ENCODE peak calls at places on chromosomes 3 and 15, in eight cellular contexts. R, G, L, Z, X, D, S and C are unnamed samples.

GRCh38 chr3:196604548-196604947 is 34.9 kb upstream of the NRROS start:
- DNase-seq in R (no peak), G (no peak), L (no peak), Z (no peak), X (no peak), D (no peak), S (peak), C (no peak)

GRCh38 chr3:99413504-99413903 is 224.9 kb upstream of the COL8A1 start:
- DNase-seq in R (peak), G (no peak), L (no peak), Z (no peak), X (no peak), D (no peak), S (no peak), C (no peak)

GRCh38 chr3:12946134-12946533 is 104.8 kb upstream of the RPL32 start:
- DNase-seq in R (no peak), G (no peak), L (no peak), Z (no peak), X (no peak), D (no peak), S (no peak), C (no peak)

GRCh38 chr3:129975332-129976090 is 991 bp downstream of the TRH start:
- DNase-seq in R (no peak), G (no peak), L (peak), Z (peak), X (no peak), D (peak), S (peak), C (peak)

GRCh38 chr3:56790016-56790950 is 11.5 kb downstream of the ARHGEF3 start:
- DNase-seq in R (no peak), G (peak), L (no peak), Z (no peak), X (no peak), D (no peak), S (peak), C (no peak)

GRCh38 chr3:55160241-55160877 is 232.5 kb upstream of the LRTM1 start:
- DNase-seq in R (no peak), G (no peak), L (no peak), Z (no peak), X (no peak), D (no peak), S (no peak), C (peak)

GRCh38 chr15:70265466-70265978 is 167.8 kb upstream of the TLE3 start:
- DNase-seq in R (no peak), G (no peak), L (no peak), Z (no peak), X (no peak), D (no peak), S (no peak), C (no peak)

GRCh38 chr15:55241895-55242294 is 45.2 kb upstream of the RSL24D1 start:
- DNase-seq in R (no peak), G (no peak), L (no peak), Z (no peak), X (no peak), D (no peak), S (no peak), C (no peak)

GRCh38 chr3:15527031-15527459 is 5.5 kb upstream of the COLQ start:
- DNase-seq in R (no peak), G (no peak), L (peak), Z (no peak), X (no peak), D (no peak), S (peak), C (no peak)

GRCh38 chr15:87931584-87931983 is 325.0 kb downstream of the NTRK3 start:
- DNase-seq in R (no peak), G (no peak), L (no peak), Z (no peak), X (no peak), D (no peak), S (no peak), C (no peak)

GRCh38 chr15:98581715-98582114 is 66.6 kb upstream of the IGF1R start:
- DNase-seq in R (no peak), G (no peak), L (no peak), Z (no peak), X (no peak), D (no peak), S (no peak), C (no peak)

GRCh38 chr3:46845860-46846623 is 17.2 kb downstream of the MYL3 start:
- DNase-seq in R (peak), G (no peak), L (peak), Z (peak), X (peak), D (peak), S (peak), C (peak)

GRCh38 chr3:58353722-58354553 is 21.2 kb downstream of the PXK start:
- DNase-seq in R (no peak), G (peak), L (no peak), Z (no peak), X (no peak), D (no peak), S (no peak), C (no peak)

GRCh38 chr3:165753560-165753959 is 83.7 kb downstream of the BCHE start:
- DNase-seq in R (peak), G (no peak), L (no peak), Z (no peak), X (no peak), D (no peak), S (no peak), C (no peak)

GRCh38 chr3:80564391-80564790 is 796.6 kb upstream of the ROBO1 start:
- DNase-seq in R (no peak), G (no peak), L (no peak), Z (no peak), X (no peak), D (no peak), S (no peak), C (no peak)

GRCh38 chr3:87867001-87867400 is 191.8 kb downstream of the CGGBP1 start:
- DNase-seq in R (peak), G (no peak), L (no peak), Z (no peak), X (no peak), D (no peak), S (no peak), C (no peak)

GRCh38 chr15:76973362-76973743 is 21.6 kb upstream of the PSTPIP1 start:
- DNase-seq in R (peak), G (peak), L (peak), Z (no peak), X (no peak), D (peak), S (peak), C (no peak)

GRCh38 chr15:48283361-48284157 is 47.7 kb upstream of the DUT start:
- DNase-seq in R (no peak), G (no peak), L (no peak), Z (no peak), X (no peak), D (no peak), S (no peak), C (no peak)

GRCh38 chr3:126180477-126181397 is at the start of gene ALDH1L1:
- DNase-seq in R (no peak), G (no peak), L (peak), Z (peak), X (no peak), D (peak), S (peak), C (peak)

GRCh38 chr15:73983211-73983727 is 8.8 kb downstream of the STOML1 start:
- DNase-seq in R (peak), G (no peak), L (no peak), Z (peak), X (peak), D (peak), S (no peak), C (no peak)

GRCh38 chr3:185865277-185865676 is 40.4 kb upstream of the IGF2BP2 start:
- DNase-seq in R (no peak), G (no peak), L (peak), Z (no peak), X (no peak), D (no peak), S (no peak), C (no peak)

GRCh38 chr3:113405180-113405579 is 36.1 kb downstream of the CFAP44 start:
- DNase-seq in R (peak), G (no peak), L (no peak), Z (no peak), X (no peak), D (no peak), S (no peak), C (no peak)

GRCh38 chr15:100670505-100671021 is 68.2 kb downstream of the ASB7 start:
- DNase-seq in R (no peak), G (no peak), L (no peak), Z (no peak), X (no peak), D (no peak), S (no peak), C (no peak)

GRCh38 chr15:100672959-100673358 is 70.6 kb downstream of the ASB7 start:
- DNase-seq in R (no peak), G (no peak), L (no peak), Z (no peak), X (no peak), D (no peak), S (no peak), C (no peak)

GRCh38 chr15:100671124-100671680 is 68.8 kb downstream of the ASB7 start:
- DNase-seq in R (no peak), G (no peak), L (no peak), Z (no peak), X (no peak), D (no peak), S (no peak), C (no peak)

GRCh38 chr15:100669260-100669659 is 66.9 kb downstream of the ASB7 start:
- DNase-seq in R (no peak), G (no peak), L (no peak), Z (no peak), X (no peak), D (no peak), S (no peak), C (peak)

GRCh38 chr15:100671858-100672543 is 69.6 kb downstream of the ASB7 start:
- DNase-seq in R (peak), G (no peak), L (peak), Z (no peak), X (no peak), D (no peak), S (peak), C (peak)
- H3K27ac ChIP-seq in R (no peak), G (no peak), L (no peak), Z (no peak), X (no peak), D (no peak), S (no peak), C (no peak)

DNA sequence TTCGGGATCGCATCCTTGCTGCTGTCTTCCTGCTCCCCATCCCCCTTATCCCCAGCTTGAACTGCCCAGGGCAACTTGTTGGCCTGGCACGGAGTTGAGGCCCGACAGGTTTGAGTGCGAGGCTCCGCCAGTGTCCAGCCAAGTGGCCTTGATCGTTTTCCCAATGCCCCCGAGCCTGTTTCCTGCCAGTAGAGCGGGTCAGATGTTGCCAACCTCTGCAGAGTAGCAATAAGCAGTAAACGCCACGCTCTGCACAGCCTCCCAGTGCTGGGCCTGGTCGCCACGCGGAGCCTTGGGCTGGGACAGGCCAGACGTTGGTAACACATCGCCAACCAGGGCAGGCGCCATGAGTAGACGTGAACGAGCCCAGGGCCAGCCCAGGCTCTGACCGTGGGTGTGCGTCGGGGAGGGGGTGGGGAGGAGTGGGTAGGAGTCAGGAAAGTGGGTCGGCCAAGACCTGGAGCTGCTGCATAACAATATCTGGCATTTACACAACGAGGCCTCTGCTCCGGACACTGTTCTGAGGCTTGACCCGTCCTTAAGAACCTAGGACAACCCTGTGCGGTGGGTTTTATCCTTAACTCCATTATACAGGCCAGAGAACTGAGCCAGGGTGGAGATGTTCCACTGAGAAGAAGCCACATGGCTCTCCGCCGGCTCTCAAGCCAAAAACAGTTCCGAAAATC is 444 bp upstream of the ABHD14A start:
- DNase-seq in R (no peak), G (peak), L (no peak), Z (peak), X (peak), D (peak), S (no peak), C (peak)
- TF ChIP-seq CTCF in R (no peak), G (no peak), L (no peak), Z (peak), X (no peak), D (peak), S (peak), C (no peak)

GRCh38 chr15:42591238-42591936 is 16.0 kb downstream of the STARD9 start:
- DNase-seq in R (peak), G (no peak), L (no peak), Z (no peak), X (no peak), D (no peak), S (no peak), C (no peak)
- H3K4me3 ChIP-seq in R (no peak), G (no peak), L (no peak), Z (no peak), X (no peak), D (no peak), S (no peak), C (no peak)

GRCh38 chr15:100824211-100824610 is 55.4 kb upstream of the ALDH1A3 start:
- DNase-seq in R (peak), G (no peak), L (no peak), Z (no peak), X (no peak), D (no peak), S (no peak), C (no peak)

GRCh38 chr15:100821327-100821726 is 58.3 kb upstream of the ALDH1A3 start:
- DNase-seq in R (no peak), G (no peak), L (no peak), Z (no peak), X (no peak), D (no peak), S (no peak), C (no peak)

DNA sequence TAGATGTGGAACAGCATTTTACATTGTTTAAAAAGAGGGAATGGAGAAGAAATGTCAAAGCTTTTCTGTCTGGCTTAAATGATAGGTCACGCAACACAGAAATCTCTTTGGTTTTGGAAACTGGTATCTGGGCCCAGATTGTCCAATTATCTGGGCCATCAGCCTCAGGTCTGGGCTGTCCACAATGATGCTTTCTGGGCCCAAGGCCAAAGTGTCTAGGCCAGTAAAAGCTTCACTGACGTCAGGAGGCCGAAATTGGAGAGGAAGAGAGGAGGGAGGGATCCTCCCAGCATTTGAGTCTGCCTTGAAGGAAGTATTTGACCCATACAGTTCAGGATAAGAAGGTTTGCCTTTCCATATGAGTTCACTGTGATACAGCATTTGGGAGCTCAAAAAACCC is 60.7 kb upstream of the ALDH1A3 start:
- DNase-seq in R (no peak), G (no peak), L (no peak), Z (no peak), X (no peak), D (no peak), S (no peak), C (no peak)
- H3K27ac ChIP-seq in R (no peak), G (no peak), L (no peak), Z (no peak), X (no peak), D (no peak), S (no peak), C (no peak)

GRCh38 chr3:42228796-42229195 is 37.2 kb downstream of the CCK start:
- DNase-seq in R (no peak), G (no peak), L (no peak), Z (no peak), X (no peak), D (no peak), S (no peak), C (no peak)
- TF ChIP-seq CTCF in R (peak), G (peak), L (peak), Z (no peak), X (peak), D (no peak), S (peak), C (no peak)

GRCh38 chr3:193851941-193852674 is 259.1 kb downstream of the OPA1 start:
- DNase-seq in R (peak), G (no peak), L (peak), Z (no peak), X (no peak), D (no peak), S (peak), C (no peak)
- H3K4me3 ChIP-seq in R (no peak), G (no peak), L (no peak), Z (no peak), X (no peak), D (no peak), S (peak), C (no peak)

DNA sequence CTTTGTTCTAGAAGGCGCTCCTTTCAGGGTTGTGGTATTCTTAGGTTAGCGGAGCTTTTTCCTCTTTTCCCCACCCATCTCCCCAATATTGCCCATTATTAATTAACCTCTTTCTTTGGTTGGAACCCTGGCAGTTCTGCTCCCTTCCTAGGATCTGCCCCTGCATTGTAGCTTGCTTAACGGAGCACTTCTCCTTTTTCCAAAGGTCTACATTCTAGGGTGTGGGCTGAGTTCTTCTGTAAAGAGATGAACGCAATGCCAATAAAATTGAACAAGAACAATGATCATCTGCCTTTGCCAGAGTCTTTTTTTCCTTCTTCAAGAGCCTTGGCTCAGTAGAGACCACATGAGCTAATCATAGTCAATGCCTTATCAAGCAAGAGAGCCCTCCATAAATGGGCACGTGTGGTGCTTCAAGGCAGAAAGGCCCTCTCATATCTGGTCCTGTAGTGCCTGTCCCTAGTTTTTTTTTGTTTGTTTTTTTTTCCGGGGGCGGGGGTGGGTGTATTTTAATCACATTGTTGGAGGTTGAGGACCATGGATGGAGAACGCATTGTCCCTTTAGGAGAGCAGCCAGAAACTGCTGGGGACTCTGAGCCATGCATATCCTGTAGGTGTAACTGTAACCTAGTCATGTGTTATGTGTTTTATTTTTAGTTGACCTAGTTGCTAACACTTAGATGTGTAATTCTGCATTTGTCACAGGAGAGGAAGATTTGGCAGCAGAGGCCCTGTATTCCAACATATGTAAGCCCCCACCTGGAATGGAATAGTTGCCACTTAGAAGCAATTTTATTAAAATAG is 64.7 kb upstream of the ACAD9 start:
- DNase-seq in R (no peak), G (no peak), L (no peak), Z (no peak), X (no peak), D (no peak), S (no peak), C (no peak)
- H3K27ac ChIP-seq in R (no peak), G (no peak), L (no peak), Z (peak), X (no peak), D (no peak), S (no peak), C (peak)